ENCODE peak calls at places on chromosomes 5 and 9, in eight cellular contexts. E is cardiac fibroblast, Q is aorta, H is BE2C, Y is right cardiac atrium, D is adrenal gland, O is colonic mucosa, Z is choroid plexus epithelial cell. G is an unnamed sample.

GRCh38 chr9:136011376-136011702 is 50.2 kb upstream of the UBAC1 start:
- DNase-seq in E (no peak), Q (no peak), H (peak; percentile 14), Y (no peak), D (no peak), O (no peak), Z (no peak), G (no peak)

GRCh38 chr5:172700686-172701324 is 59.7 kb downstream of the NEURL1B start:
- DNase-seq in E (no peak), Q (peak; percentile 27), H (no peak), Y (peak; percentile 55), D (no peak), O (no peak), Z (no peak), G (no peak)

GRCh38 chr5:134085411-134085810 is 29.1 kb upstream of the TCF7 start:
- DNase-seq in E (no peak), Q (no peak), H (no peak), Y (no peak), D (no peak), O (no peak), Z (no peak), G (no peak)

GRCh38 chr9:22337261-22337660 is 109.4 kb upstream of the DMRTA1 start:
- DNase-seq in E (no peak), Q (no peak), H (no peak), Y (no peak), D (no peak), O (no peak), Z (peak; percentile 5), G (no peak)

GRCh38 chr5:151319334-151319733 is 15.8 kb upstream of the SLC36A3 start:
- DNase-seq in E (peak; percentile 52), Q (no peak), H (no peak), Y (peak; percentile 70), D (peak; percentile 21), O (no peak), Z (peak; percentile 60), G (no peak)

GRCh38 chr5:2326603-2327002 is 424.9 kb downstream of the IRX2 start:
- DNase-seq in E (no peak), Q (no peak), H (no peak), Y (no peak), D (peak; percentile 31), O (no peak), Z (no peak), G (no peak)

GRCh38 chr5:56910123-56910951 is 941 bp downstream of the SETD9 start:
- DNase-seq in E (no peak), Q (peak; percentile 79), H (peak; percentile 39), Y (peak; percentile 75), D (peak; percentile 66), O (peak; percentile 61), Z (no peak), G (peak; percentile 47)

GRCh38 chr9:16869140-16869903 is 1.1 kb downstream of the BNC2 start:
- DNase-seq in E (peak; percentile 51), Q (no peak), H (no peak), Y (no peak), D (peak; percentile 10), O (peak; percentile 28), Z (peak; percentile 60), G (peak; percentile 52)

GRCh38 chr9:73170185-73170957 is 18.7 kb downstream of the ANXA1 start:
- DNase-seq in E (no peak), Q (no peak), H (no peak), Y (no peak), D (no peak), O (no peak), Z (no peak), G (peak; percentile 16)

GRCh38 chr9:109192732-109193361 is 25.8 kb upstream of the FRRS1L start:
- DNase-seq in E (peak; percentile 29), Q (no peak), H (peak; percentile 34), Y (peak; percentile 63), D (peak; percentile 66), O (peak; percentile 65), Z (peak; percentile 41), G (no peak)

GRCh38 chr9:105051897-105052296 is 123.9 kb upstream of the ABCA1 start:
- DNase-seq in E (no peak), Q (no peak), H (no peak), Y (no peak), D (no peak), O (no peak), Z (no peak), G (no peak)

GRCh38 chr9:73357607-73358006 is 205.9 kb downstream of the ANXA1 start:
- DNase-seq in E (no peak), Q (no peak), H (no peak), Y (no peak), D (no peak), O (no peak), Z (no peak), G (no peak)

GRCh38 chr5:2740051-2740848 is 11.2 kb downstream of the IRX2 start:
- DNase-seq in E (no peak), Q (no peak), H (no peak), Y (no peak), D (no peak), O (no peak), Z (no peak), G (no peak)

GRCh38 chr9:134778841-134779411 is 101.7 kb upstream of the FCN2 start:
- DNase-seq in E (peak; percentile 67), Q (peak; percentile 88), H (peak; percentile 85), Y (peak; percentile 86), D (peak; percentile 93), O (peak; percentile 37), Z (peak; percentile 70), G (peak; percentile 34)

GRCh38 chr9:133368249-133368881 is 7.5 kb downstream of the SURF4 start:
- DNase-seq in E (no peak), Q (no peak), H (peak; percentile 79), Y (peak; percentile 28), D (no peak), O (peak; percentile 60), Z (peak; percentile 61), G (no peak)

GRCh38 chr9:135601988-135602387 is 37.4 kb downstream of the GLT6D1 start:
- DNase-seq in E (no peak), Q (no peak), H (no peak), Y (no peak), D (no peak), O (no peak), Z (no peak), G (no peak)

GRCh38 chr9:109310486-109310901 is 10.4 kb downstream of the EPB41L4B start:
- DNase-seq in E (peak; percentile 53), Q (no peak), H (no peak), Y (no peak), D (no peak), O (no peak), Z (no peak), G (no peak)

GRCh38 chr5:179304466-179304865 is 40.8 kb downstream of the ADAMTS2 start:
- DNase-seq in E (peak; percentile 93), Q (no peak), H (no peak), Y (no peak), D (no peak), O (no peak), Z (peak; percentile 96), G (peak; percentile 90)

GRCh38 chr9:6566409-6567139 is 79.0 kb downstream of the GLDC start:
- DNase-seq in E (peak; percentile 94), Q (peak; percentile 82), H (peak; percentile 16), Y (no peak), D (peak; percentile 71), O (no peak), Z (peak; percentile 95), G (peak; percentile 98)

GRCh38 chr5:179776413-179776938 is 17.3 kb upstream of the LTC4S start:
- DNase-seq in E (no peak), Q (peak; percentile 68), H (no peak), Y (peak; percentile 54), D (no peak), O (no peak), Z (no peak), G (no peak)

GRCh38 chr5:32059779-32060178 is 114.3 kb downstream of the GOLPH3 start:
- DNase-seq in E (no peak), Q (no peak), H (no peak), Y (no peak), D (no peak), O (no peak), Z (peak; percentile 55), G (no peak)

GRCh38 chr9:85510830-85511504 is 230.8 kb downstream of the AGTPBP1 start:
- DNase-seq in E (no peak), Q (no peak), H (peak; percentile 90), Y (peak; percentile 78), D (no peak), O (no peak), Z (peak; percentile 19), G (no peak)

DNA sequence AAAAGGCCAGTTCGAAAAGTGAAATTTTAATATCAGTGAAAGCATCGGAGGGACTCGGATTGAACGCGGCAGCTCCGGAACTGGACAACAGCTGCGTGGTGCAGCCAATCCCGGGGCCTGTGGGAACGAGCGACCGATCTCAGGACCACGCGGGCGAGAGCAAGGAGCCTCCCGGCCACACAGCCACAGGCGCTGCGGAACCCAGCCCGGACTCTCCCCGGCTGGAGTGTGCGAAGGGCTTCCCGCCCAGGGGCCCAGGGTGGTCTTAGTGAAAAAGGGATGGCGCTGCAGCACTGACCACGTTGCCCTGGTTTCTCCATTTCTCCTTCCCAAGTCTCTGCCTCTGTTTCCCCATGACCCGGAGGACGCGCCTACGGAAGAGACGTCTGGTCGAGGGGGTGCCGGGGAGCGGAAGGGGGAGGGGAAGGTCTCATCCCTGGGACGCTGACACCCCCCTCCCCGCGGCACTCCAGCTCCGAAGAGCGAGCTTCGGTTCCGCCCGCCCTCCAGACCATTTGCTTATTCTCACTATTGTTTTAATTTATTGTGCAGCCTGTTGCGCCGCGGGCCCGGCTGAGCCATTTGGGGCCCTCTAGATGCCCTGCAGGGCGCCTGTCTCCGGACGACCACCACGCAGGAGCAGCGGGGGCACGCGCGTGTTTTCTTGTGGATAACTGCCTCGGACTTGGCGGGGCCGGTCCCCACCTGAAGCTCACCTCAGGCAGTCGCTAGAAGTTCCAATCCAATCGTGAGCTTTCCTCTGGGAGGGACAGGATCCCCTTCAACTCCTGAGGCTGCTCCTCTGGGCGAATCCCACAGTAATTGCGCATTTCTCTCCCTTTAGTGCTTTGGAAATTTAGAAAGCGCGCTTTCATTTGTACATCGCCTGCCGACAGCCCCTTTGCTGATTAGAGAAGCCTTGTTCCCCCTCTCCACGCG is 303.0 kb downstream of the PARP8 start:
- DNase-seq in E (no peak), Q (peak; percentile 70), H (no peak), Y (no peak), D (no peak), O (no peak), Z (no peak), G (peak; percentile 62)
- H3K4me3 ChIP-seq in E (no peak overlapping the region), Q (peak overlapping the region; percentile 15), H (no peak overlapping the region), Y (peak overlapping the region; percentile 79), D (peak overlapping the region; percentile 61), O (peak overlapping the region; percentile 24), Z (no peak overlapping the region), G (no peak overlapping the region)

GRCh38 chr5:181258576-181258975 is 2.4 kb downstream of the TRIM52 start:
- DNase-seq in E (no peak), Q (no peak), H (no peak), Y (no peak), D (no peak), O (no peak), Z (no peak), G (peak; percentile 12)
- H3K4me3 ChIP-seq in E (no peak overlapping the region), Q (peak overlapping the region; percentile 93), H (peak overlapping the region; percentile 99), Y (peak overlapping the region; percentile 89), D (peak overlapping the region; percentile 90), O (peak overlapping the region; percentile 95), Z (peak overlapping the region; percentile 92), G (peak overlapping the region; percentile 93)

GRCh38 chr5:76807296-76807695 is 11.5 kb upstream of the F2RL1 start:
- DNase-seq in E (peak; percentile 77), Q (peak; percentile 0), H (no peak), Y (no peak), D (no peak), O (no peak), Z (peak; percentile 92), G (peak; percentile 61)
- H3K4me3 ChIP-seq in E (no peak overlapping the region), Q (no peak overlapping the region), H (no peak overlapping the region), Y (no peak overlapping the region), D (no peak overlapping the region), O (no peak overlapping the region), Z (no peak overlapping the region), G (no peak overlapping the region)

GRCh38 chr5:141477815-141478214 is 2.0 kb downstream of the PCDHGC3 start:
- DNase-seq in E (no peak), Q (no peak), H (no peak), Y (no peak), D (no peak), O (no peak), Z (peak; percentile 28), G (no peak)
- H3K4me3 ChIP-seq in E (peak overlapping the region; percentile 66), Q (peak overlapping the region; percentile 47), H (peak overlapping the region; percentile 95), Y (peak overlapping the region; percentile 42), D (peak overlapping the region; percentile 88), O (no peak overlapping the region), Z (peak overlapping the region; percentile 80), G (peak overlapping the region; percentile 99)

G was measured in foreskin fibroblast.